ENCODE peak calls at places on chromosomes 7 and 10, in six cellular contexts. One of them, this sample, is unnamed.

GRCh38 chr10:55630491-55631056 is 730.5 kb downstream of the ZWINT start:
- DNase-seq in bronchial epithelial cell: peak
- DNase-seq in lung: no peak
- DNase-seq in progenitor cell of endocrine pancreas: no peak
- DNase-seq in thoracic aorta: no peak
- DNase-seq in HFFc6: no peak
- DNase-seq in this sample: no peak

GRCh38 chr7:78510580-78511188 is 712.1 kb downstream of the PHTF2 start:
- DNase-seq in progenitor cell of endocrine pancreas: peak
- DNase-seq in lung: no peak
- DNase-seq in bronchial epithelial cell: peak
- DNase-seq in HFFc6: peak
- DNase-seq in thoracic aorta: no peak
- DNase-seq in this sample: peak

GRCh38 chr7:128829391-128830166 is 627 bp upstream of the FLNC start:
- DNase-seq in lung: no peak
- DNase-seq in thoracic aorta: no peak
- DNase-seq in bronchial epithelial cell: peak
- DNase-seq in progenitor cell of endocrine pancreas: no peak
- DNase-seq in HFFc6: peak
- DNase-seq in this sample: no peak

GRCh38 chr7:128893251-128894100 is 17.0 kb downstream of the KCP start:
- DNase-seq in HFFc6: no peak
- DNase-seq in thoracic aorta: no peak
- DNase-seq in lung: no peak
- DNase-seq in progenitor cell of endocrine pancreas: no peak
- DNase-seq in bronchial epithelial cell: peak
- DNase-seq in this sample: no peak

GRCh38 chr10:79007843-79008319 is 60.9 kb upstream of the ZMIZ1 start:
- DNase-seq in lung: no peak
- DNase-seq in thoracic aorta: no peak
- DNase-seq in HFFc6: no peak
- DNase-seq in progenitor cell of endocrine pancreas: no peak
- DNase-seq in bronchial epithelial cell: peak
- DNase-seq in this sample: no peak

GRCh38 chr7:152527610-152528032 is 91.8 kb upstream of the KMT2C start:
- DNase-seq in lung: no peak
- DNase-seq in thoracic aorta: no peak
- DNase-seq in bronchial epithelial cell: no peak
- DNase-seq in HFFc6: no peak
- DNase-seq in progenitor cell of endocrine pancreas: no peak
- DNase-seq in this sample: peak

GRCh38 chr10:122658356-122659049 is 41.1 kb downstream of the C10orf120 start:
- DNase-seq in thoracic aorta: no peak
- DNase-seq in progenitor cell of endocrine pancreas: no peak
- DNase-seq in lung: no peak
- DNase-seq in bronchial epithelial cell: no peak
- DNase-seq in HFFc6: no peak
- DNase-seq in this sample: no peak

GRCh38 chr10:90777614-90778013 is 80.2 kb downstream of the HTR7 start:
- DNase-seq in progenitor cell of endocrine pancreas: no peak
- DNase-seq in lung: no peak
- DNase-seq in HFFc6: no peak
- DNase-seq in thoracic aorta: no peak
- DNase-seq in bronchial epithelial cell: no peak
- DNase-seq in this sample: no peak

GRCh38 chr7:76234931-76235441 is 33.3 kb downstream of the SRRM3 start:
- DNase-seq in bronchial epithelial cell: peak
- DNase-seq in progenitor cell of endocrine pancreas: peak
- DNase-seq in thoracic aorta: peak
- DNase-seq in lung: peak
- DNase-seq in HFFc6: peak
- DNase-seq in this sample: peak

GRCh38 chr10:42351745-42352144 is 286.6 kb downstream of the ZNF33B start:
- DNase-seq in lung: no peak
- DNase-seq in thoracic aorta: no peak
- DNase-seq in bronchial epithelial cell: no peak
- DNase-seq in progenitor cell of endocrine pancreas: no peak
- DNase-seq in HFFc6: no peak
- DNase-seq in this sample: no peak

GRCh38 chr7:27203378-27203953 is 3.6 kb upstream of the HOXA13 start:
- DNase-seq in bronchial epithelial cell: no peak
- DNase-seq in progenitor cell of endocrine pancreas: no peak
- DNase-seq in thoracic aorta: no peak
- DNase-seq in HFFc6: no peak
- DNase-seq in lung: no peak
- DNase-seq in this sample: no peak

GRCh38 chr7:135282621-135283295 is 49.1 kb downstream of the STRA8 start:
- DNase-seq in bronchial epithelial cell: peak
- DNase-seq in progenitor cell of endocrine pancreas: no peak
- DNase-seq in thoracic aorta: no peak
- DNase-seq in lung: no peak
- DNase-seq in HFFc6: no peak
- DNase-seq in this sample: no peak

GRCh38 chr10:9682812-9683211 is 1334.9 kb upstream of the CELF2 start:
- DNase-seq in HFFc6: no peak
- DNase-seq in progenitor cell of endocrine pancreas: no peak
- DNase-seq in thoracic aorta: no peak
- DNase-seq in lung: no peak
- DNase-seq in bronchial epithelial cell: no peak
- DNase-seq in this sample: no peak

GRCh38 chr7:19051767-19052375 is 65.6 kb downstream of the TWIST1 start:
- DNase-seq in progenitor cell of endocrine pancreas: no peak
- DNase-seq in thoracic aorta: no peak
- DNase-seq in bronchial epithelial cell: peak
- DNase-seq in HFFc6: peak
- DNase-seq in lung: no peak
- DNase-seq in this sample: no peak

GRCh38 chr7:26853788-26854393 is 10.5 kb downstream of the SKAP2 start:
- DNase-seq in HFFc6: peak
- DNase-seq in lung: no peak
- DNase-seq in progenitor cell of endocrine pancreas: no peak
- DNase-seq in bronchial epithelial cell: peak
- DNase-seq in thoracic aorta: no peak
- DNase-seq in this sample: peak

GRCh38 chr10:52451817-52452216 is 137.7 kb downstream of the DKK1 start:
- DNase-seq in lung: no peak
- DNase-seq in HFFc6: peak
- DNase-seq in thoracic aorta: no peak
- DNase-seq in bronchial epithelial cell: peak
- DNase-seq in progenitor cell of endocrine pancreas: no peak
- DNase-seq in this sample: peak

GRCh38 chr7:83594076-83594475 is 54.9 kb downstream of the SEMA3E start:
- DNase-seq in progenitor cell of endocrine pancreas: no peak
- DNase-seq in HFFc6: no peak
- DNase-seq in lung: no peak
- DNase-seq in bronchial epithelial cell: no peak
- DNase-seq in thoracic aorta: no peak
- DNase-seq in this sample: no peak

GRCh38 chr7:77426521-77427051 is 10.4 kb upstream of the GSAP start:
- DNase-seq in lung: no peak
- DNase-seq in progenitor cell of endocrine pancreas: no peak
- DNase-seq in bronchial epithelial cell: peak
- DNase-seq in HFFc6: peak
- DNase-seq in thoracic aorta: no peak
- DNase-seq in this sample: no peak

GRCh38 chr10:133421336-133422222 is 2.8 kb downstream of the SPRN start:
- DNase-seq in thoracic aorta: no peak
- DNase-seq in HFFc6: no peak
- DNase-seq in lung: no peak
- DNase-seq in bronchial epithelial cell: no peak
- DNase-seq in progenitor cell of endocrine pancreas: no peak
- DNase-seq in this sample: no peak

GRCh38 chr10:58579011-58579655 is 66.5 kb downstream of the BICC1 start:
- DNase-seq in progenitor cell of endocrine pancreas: no peak
- DNase-seq in lung: no peak
- DNase-seq in thoracic aorta: no peak
- DNase-seq in bronchial epithelial cell: no peak
- DNase-seq in HFFc6: no peak
- DNase-seq in this sample: no peak

GRCh38 chr7:92608380-92609322 is 18.5 kb upstream of the FAM133B start:
- DNase-seq in progenitor cell of endocrine pancreas: peak
- DNase-seq in lung: peak
- DNase-seq in bronchial epithelial cell: no peak
- DNase-seq in thoracic aorta: no peak
- DNase-seq in HFFc6: no peak
- DNase-seq in this sample: no peak

GRCh38 chr7:134939136-134939535 is 47.2 kb upstream of the AGBL3 start:
- DNase-seq in HFFc6: no peak
- DNase-seq in progenitor cell of endocrine pancreas: no peak
- DNase-seq in lung: no peak
- DNase-seq in thoracic aorta: no peak
- DNase-seq in bronchial epithelial cell: no peak
- DNase-seq in this sample: no peak

GRCh38 chr7:133253522-133253882 is 624 bp downstream of the EXOC4 start:
- DNase-seq in HFFc6: no peak
- DNase-seq in bronchial epithelial cell: no peak
- DNase-seq in lung: no peak
- DNase-seq in progenitor cell of endocrine pancreas: no peak
- DNase-seq in thoracic aorta: no peak
- DNase-seq in this sample: no peak

GRCh38 chr10:100614416-100614815 is 78.7 kb downstream of the HIF1AN start:
- DNase-seq in thoracic aorta: no peak
- DNase-seq in bronchial epithelial cell: no peak
- DNase-seq in progenitor cell of endocrine pancreas: no peak
- DNase-seq in HFFc6: no peak
- DNase-seq in lung: no peak
- DNase-seq in this sample: no peak
- TF ChIP-seq CTCF in thoracic aorta: no peak
- TF ChIP-seq CTCF in bronchial epithelial cell: no peak
- TF ChIP-seq CTCF in progenitor cell of endocrine pancreas: no peak
- TF ChIP-seq CTCF in HFFc6: no peak
- TF ChIP-seq CTCF in lung: no peak
- TF ChIP-seq CTCF in this sample: no peak

GRCh38 chr7:102286237-102287081 is at the start of gene SH2B2:
- DNase-seq in lung: peak
- DNase-seq in bronchial epithelial cell: peak
- DNase-seq in thoracic aorta: no peak
- DNase-seq in progenitor cell of endocrine pancreas: peak
- DNase-seq in HFFc6: peak
- DNase-seq in this sample: peak
- TF ChIP-seq CTCF in lung: no peak
- TF ChIP-seq CTCF in bronchial epithelial cell: no peak
- TF ChIP-seq CTCF in thoracic aorta: no peak
- TF ChIP-seq CTCF in progenitor cell of endocrine pancreas: no peak
- TF ChIP-seq CTCF in HFFc6: peak
- TF ChIP-seq CTCF in this sample: no peak

GRCh38 chr10:101758858-101759257 is 17.1 kb downstream of the FGF8 start:
- DNase-seq in HFFc6: no peak
- DNase-seq in thoracic aorta: no peak
- DNase-seq in lung: no peak
- DNase-seq in bronchial epithelial cell: no peak
- DNase-seq in progenitor cell of endocrine pancreas: no peak
- DNase-seq in this sample: no peak
- TF ChIP-seq CTCF in HFFc6: no peak
- TF ChIP-seq CTCF in thoracic aorta: no peak
- TF ChIP-seq CTCF in lung: no peak
- TF ChIP-seq CTCF in bronchial epithelial cell: no peak
- TF ChIP-seq CTCF in progenitor cell of endocrine pancreas: no peak
- TF ChIP-seq CTCF in this sample: no peak

DNA sequence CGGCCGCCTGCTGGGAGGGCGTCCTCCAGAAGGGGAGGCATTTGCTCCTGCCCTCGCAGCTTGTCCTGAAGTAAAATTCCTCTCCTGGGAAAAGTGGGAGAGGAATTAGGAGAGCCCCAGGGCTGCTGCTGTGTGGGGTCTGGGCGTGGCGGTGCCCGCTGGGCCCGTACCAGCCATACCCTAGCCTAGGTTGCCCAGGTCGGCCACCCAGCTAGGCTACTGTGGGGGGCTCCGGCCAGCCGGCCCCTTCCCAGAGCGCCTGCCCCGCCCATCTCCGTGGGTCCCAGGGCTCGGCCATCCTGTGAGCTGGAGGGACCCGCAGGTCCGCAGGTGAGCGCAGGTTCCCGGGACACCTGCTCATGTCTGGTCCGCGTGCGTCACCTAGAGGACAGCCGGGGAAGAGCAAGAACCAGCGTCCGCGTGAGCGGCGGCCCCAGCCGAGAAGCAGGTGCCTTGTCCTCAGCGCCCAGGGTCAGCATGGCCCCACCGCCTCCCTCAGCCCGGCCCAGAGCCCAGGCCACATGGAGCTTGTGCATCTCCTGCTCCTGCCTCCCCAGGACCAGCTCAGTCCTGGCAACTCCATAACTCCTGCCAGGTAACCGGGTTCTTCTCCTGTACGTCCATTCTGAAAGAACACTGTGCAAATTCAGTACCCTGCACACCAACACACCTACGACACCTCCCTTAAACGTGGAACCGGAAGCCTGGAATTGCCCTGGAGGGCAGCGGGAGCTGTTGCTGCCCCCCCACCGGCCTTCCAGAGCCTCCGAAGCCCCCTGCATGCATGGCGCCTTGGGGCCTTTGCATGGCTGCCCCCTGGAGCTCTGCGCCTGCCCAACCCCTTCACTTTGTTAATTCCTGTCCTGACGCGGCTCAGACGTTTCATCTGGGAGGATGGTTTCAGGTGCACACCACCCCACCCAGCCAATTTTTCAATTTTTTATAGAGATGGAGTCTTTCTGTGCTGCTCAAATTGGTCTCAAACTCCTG is 22.8 kb upstream of the FOXL3 start:
- DNase-seq in thoracic aorta: no peak
- DNase-seq in lung: no peak
- DNase-seq in progenitor cell of endocrine pancreas: no peak
- DNase-seq in bronchial epithelial cell: peak
- DNase-seq in HFFc6: no peak
- DNase-seq in this sample: no peak
- TF ChIP-seq CTCF in thoracic aorta: peak
- TF ChIP-seq CTCF in lung: no peak
- TF ChIP-seq CTCF in progenitor cell of endocrine pancreas: peak
- TF ChIP-seq CTCF in bronchial epithelial cell: peak
- TF ChIP-seq CTCF in HFFc6: peak
- TF ChIP-seq CTCF in this sample: peak

GRCh38 chr7:51451751-51452465 is 135.3 kb upstream of the COBL start:
- DNase-seq in thoracic aorta: no peak
- DNase-seq in HFFc6: no peak
- DNase-seq in lung: no peak
- DNase-seq in bronchial epithelial cell: no peak
- DNase-seq in progenitor cell of endocrine pancreas: peak
- DNase-seq in this sample: no peak
- TF ChIP-seq CTCF in thoracic aorta: no peak
- TF ChIP-seq CTCF in HFFc6: no peak
- TF ChIP-seq CTCF in lung: no peak
- TF ChIP-seq CTCF in bronchial epithelial cell: no peak
- TF ChIP-seq CTCF in progenitor cell of endocrine pancreas: peak
- TF ChIP-seq CTCF in this sample: no peak

GRCh38 chr10:96743988-96744585 is 23.8 kb upstream of the PIK3AP1 start:
- DNase-seq in HFFc6: no peak
- DNase-seq in progenitor cell of endocrine pancreas: no peak
- DNase-seq in bronchial epithelial cell: peak
- DNase-seq in lung: no peak
- DNase-seq in thoracic aorta: no peak
- DNase-seq in this sample: no peak
- TF ChIP-seq CTCF in HFFc6: peak
- TF ChIP-seq CTCF in progenitor cell of endocrine pancreas: peak
- TF ChIP-seq CTCF in bronchial epithelial cell: no peak
- TF ChIP-seq CTCF in lung: no peak
- TF ChIP-seq CTCF in thoracic aorta: no peak
- TF ChIP-seq CTCF in this sample: no peak

This sample was measured in AG09319.